ENCODE peak calls at places on chromosomes 7 and 10, in ten cellular contexts. Y is stimulated activated naive CD4-positive, alpha-beta T cell; X is WTC11; U is activated T-cell treated with anti-CD3 and anti-CD28 coated beads, Interleukin-2, amount 50 U/mL, for 72 hours; T is activated CD4-positive, alpha-beta T cell treated with anti-CD3 and anti-CD28 coated beads, Interleukin-2, amount 50 U/mL, for 24 hours; B is KBM-7; E is T-helper 2 cell; K is HS-27A; I is NT2/D1; O is T-helper 9 cell. G is an unnamed sample.

GRCh38 chr7:118372530-118372929 is 148.0 kb downstream of the ANKRD7 start:
- DNase-seq in X (no peak), O (no peak), B (peak; percentile 15), U (no peak), E (no peak), I (no peak), Y (no peak), K (no peak), T (no peak), G (no peak)

GRCh38 chr7:108156897-108157605 is 26.9 kb upstream of the LAMB4 start:
- DNase-seq in X (no peak), Y (no peak), O (no peak), B (peak; percentile 15), I (no peak), T (no peak), K (no peak), U (no peak), E (no peak), G (no peak)

GRCh38 chr7:51606601-51607154 is 290.1 kb upstream of the COBL start:
- DNase-seq in B (no peak), K (no peak), X (no peak), I (no peak), T (no peak), Y (no peak), O (no peak), U (no peak), E (no peak), G (no peak)

GRCh38 chr7:17090751-17091150 is 207.7 kb upstream of the AHR start:
- DNase-seq in X (no peak), K (peak; percentile 31), I (no peak), U (no peak), Y (no peak), T (no peak), B (no peak), O (no peak), E (no peak), G (no peak)

GRCh38 chr7:150703209-150703608 is 13.2 kb upstream of the GIMAP1 start:
- DNase-seq in X (no peak), B (no peak), T (no peak), U (no peak), Y (no peak), E (no peak), K (no peak), O (no peak), I (no peak), G (no peak)

GRCh38 chr7:16098585-16099179 is 322.7 kb downstream of the CRPPA start:
- DNase-seq in B (peak; percentile 30), T (no peak), I (peak; percentile 30), E (no peak), Y (no peak), X (no peak), U (no peak), O (no peak), K (no peak), G (peak; percentile 2)

GRCh38 chr10:33653584-33654367 is 319.3 kb upstream of the NRP1 start:
- DNase-seq in K (no peak), B (peak; percentile 43), O (no peak), U (no peak), E (no peak), X (no peak), Y (no peak), I (no peak), T (no peak), G (no peak)

GRCh38 chr7:154853063-154853726 is 149.7 kb downstream of the PAXIP1 start:
- DNase-seq in E (no peak), I (no peak), X (no peak), B (no peak), K (no peak), T (no peak), U (no peak), Y (no peak), O (no peak), G (no peak)

GRCh38 chr10:121990015-121990677 is 1.2 kb downstream of the TACC2 start:
- DNase-seq in X (no peak), K (no peak), B (no peak), Y (no peak), U (no peak), O (no peak), I (no peak), T (no peak), E (no peak), G (no peak)

G was measured in nephron progenitor cell.